ENCODE peak calls at places on chromosomes 2 and 18, in nine cellular contexts. J, M, V, T, H, E, I, P and O are unnamed samples. For H3K4me1, the result is how much of the 10 kb centered on the place peaks cover.

GRCh38 chr18:76873311-76873710 is 51.0 kb downstream of the ZNF236 start:
- ATAC-seq in J (no peak), E (no peak), T (no peak), I (no peak), M (no peak), H (no peak), P (no peak), V (no peak), O (no peak)

GRCh38 chr2:171318463-171318934 is 115.3 kb downstream of the METTL8 start:
- ATAC-seq in H (no peak), M (no peak), E (no peak), V (no peak), I (no peak), T (no peak), J (peak), P (no peak), O (no peak)

GRCh38 chr18:74248189-74248975 is 43.4 kb downstream of the CYB5A start:
- ATAC-seq in J (peak), V (no peak), I (no peak), M (peak), T (no peak), H (no peak), E (no peak), P (no peak), O (no peak)

GRCh38 chr18:75176849-75177248 is 32.1 kb downstream of the PTGR3 start:
- ATAC-seq in E (no peak), M (no peak), P (no peak), I (no peak), H (no peak), T (no peak), J (no peak), V (no peak), O (no peak)

GRCh38 chr2:225064362-225064761 is 22.1 kb upstream of the DOCK10 start:
- ATAC-seq in E (no peak), J (no peak), H (no peak), V (peak), I (no peak), T (no peak), P (no peak), M (no peak), O (no peak)

GRCh38 chr18:4246374-4246773 is 208.7 kb downstream of the DLGAP1 start:
- ATAC-seq in T (no peak), H (no peak), J (no peak), P (no peak), M (no peak), E (no peak), I (no peak), V (no peak), O (no peak)

GRCh38 chr2:20447437-20448245 is 767 bp downstream of the RHOB start:
- ATAC-seq in I (peak), E (peak), H (peak), M (peak), P (peak), V (peak), J (peak), T (peak), O (no peak)

GRCh38 chr2:48915884-48916283 is 160.4 kb upstream of the LHCGR start:
- ATAC-seq in V (no peak), E (no peak), P (no peak), H (no peak), J (no peak), I (no peak), M (no peak), T (no peak), O (no peak)

GRCh38 chr2:150860301-150860700 is 372.8 kb upstream of the RND3 start:
- ATAC-seq in J (no peak), E (no peak), T (no peak), P (no peak), M (peak), H (no peak), I (no peak), V (no peak), O (no peak)

GRCh38 chr2:229330952-229331351 is 59.9 kb upstream of the PID1 start:
- ATAC-seq in I (no peak), J (peak), H (peak), V (peak), P (no peak), T (peak), E (no peak), M (peak), O (peak)

GRCh38 chr2:64646007-64646880 is 7.5 kb downstream of the SERTAD2 start:
- ATAC-seq in P (no peak), I (no peak), M (peak), E (no peak), H (peak), T (no peak), J (peak), V (peak), O (no peak)

GRCh38 chr18:24763765-24764548 is 303.5 kb downstream of the HRH4 start:
- ATAC-seq in M (no peak), H (peak), V (no peak), P (no peak), T (peak), I (no peak), J (peak), E (no peak), O (no peak)

GRCh38 chr2:118672055-118672454 is 175.4 kb downstream of the EN1 start:
- ATAC-seq in V (no peak), T (no peak), E (no peak), I (no peak), H (no peak), J (no peak), M (no peak), P (no peak), O (no peak)

GRCh38 chr18:45416168-45416567 is 199.1 kb upstream of the SLC14A2 start:
- ATAC-seq in M (no peak), J (no peak), V (peak), E (no peak), P (no peak), I (no peak), T (no peak), H (no peak), O (no peak)

GRCh38 chr2:111702119-111702808 is 181.7 kb downstream of the ANAPC1 start:
- ATAC-seq in T (peak), E (no peak), H (peak), V (peak), M (peak), I (peak), P (no peak), J (peak), O (no peak)

GRCh38 chr2:239014458-239014857 is 166.6 kb downstream of the TWIST2 start:
- ATAC-seq in I (no peak), M (no peak), V (no peak), H (no peak), E (no peak), J (no peak), T (no peak), P (no peak), O (no peak)

GRCh38 chr2:11827547-11827946 is 81.1 kb downstream of the LPIN1 start:
- ATAC-seq in E (no peak), I (no peak), H (no peak), T (no peak), M (no peak), J (no peak), P (no peak), V (no peak), O (no peak)

GRCh38 chr18:74226156-74226555 is 65.6 kb downstream of the CYB5A start:
- ATAC-seq in M (peak), H (no peak), V (peak), J (no peak), T (no peak), P (no peak), I (no peak), E (no peak), O (no peak)

GRCh38 chr2:162636206-162636728 is 202.3 kb downstream of the KCNH7 start:
- ATAC-seq in H (no peak), P (no peak), M (peak), V (no peak), T (no peak), I (no peak), J (no peak), E (no peak), O (no peak)

GRCh38 chr2:122031544-122032263 is 276.3 kb downstream of the TSN start:
- ATAC-seq in E (no peak), V (no peak), J (no peak), T (peak), P (peak), M (no peak), I (no peak), H (no peak), O (no peak)

GRCh38 chr2:69464575-69464974 is 27.3 kb upstream of the NFU1 start:
- ATAC-seq in M (peak), I (no peak), J (no peak), T (peak), E (peak), H (peak), P (peak), V (peak), O (peak)

GRCh38 chr2:127679680-127680361 is 4.5 kb upstream of the LIMS2 start:
- ATAC-seq in I (no peak), M (no peak), T (no peak), H (no peak), V (no peak), E (no peak), J (no peak), P (no peak), O (no peak)

GRCh38 chr2:65345626-65346025 is 86.8 kb downstream of the SPRED2 start:
- ATAC-seq in P (no peak), I (no peak), V (no peak), H (no peak), T (no peak), J (no peak), E (no peak), M (no peak), O (no peak)

GRCh38 chr18:32877371-32877770 is 104.5 kb upstream of the KLHL14 start:
- ATAC-seq in E (no peak), H (no peak), M (no peak), P (no peak), V (no peak), J (no peak), I (no peak), T (no peak), O (no peak)

GRCh38 chr2:158995677-158996049 is 27.2 kb downstream of the TANC1 start:
- ATAC-seq in J (peak), H (no peak), M (no peak), T (peak), V (no peak), E (peak), I (no peak), P (no peak), O (no peak)

GRCh38 chr2:75241696-75242095 is 42.4 kb upstream of the TACR1 start:
- ATAC-seq in T (no peak), V (no peak), M (no peak), H (no peak), E (no peak), J (no peak), P (no peak), I (peak), O (no peak)

GRCh38 chr2:128636802-128637147 is 318.1 kb upstream of the HS6ST1 start:
- ATAC-seq in T (no peak), J (no peak), P (no peak), E (no peak), M (no peak), I (no peak), H (no peak), V (no peak), O (no peak)

GRCh38 chr2:26351375-26352090 is 4.9 kb upstream of the ADGRF3 start:
- ATAC-seq in V (no peak), M (no peak), E (no peak), T (no peak), H (no peak), J (no peak), I (no peak), P (no peak), O (no peak)

GRCh38 chr2:26356771-26357170 is 10.2 kb upstream of the ADGRF3 start:
- ATAC-seq in M (no peak), P (no peak), I (no peak), E (no peak), H (no peak), V (no peak), T (no peak), J (no peak), O (no peak)

GRCh38 chr2:26352892-26353291 is 6.3 kb upstream of the ADGRF3 start:
- ATAC-seq in V (peak), H (no peak), E (peak), P (peak), T (no peak), I (peak), J (no peak), M (no peak), O (no peak)

GRCh38 chr2:26359886-26360473 is 13.4 kb upstream of the ADGRF3 start:
- ATAC-seq in M (no peak), V (no peak), T (no peak), P (no peak), E (no peak), I (no peak), J (no peak), H (no peak), O (no peak)

GRCh38 chr2:26355038-26355995 is 8.7 kb upstream of the ADGRF3 start:
- ATAC-seq in V (peak), I (peak), E (peak), T (no peak), J (peak), P (peak), H (peak), M (no peak), O (no peak)
- H3K4me3 ChIP-seq in V (no peak), I (peak), E (no peak), T (no peak), J (no peak), P (no peak), H (no peak), M (no peak), O (no peak)

DNA sequence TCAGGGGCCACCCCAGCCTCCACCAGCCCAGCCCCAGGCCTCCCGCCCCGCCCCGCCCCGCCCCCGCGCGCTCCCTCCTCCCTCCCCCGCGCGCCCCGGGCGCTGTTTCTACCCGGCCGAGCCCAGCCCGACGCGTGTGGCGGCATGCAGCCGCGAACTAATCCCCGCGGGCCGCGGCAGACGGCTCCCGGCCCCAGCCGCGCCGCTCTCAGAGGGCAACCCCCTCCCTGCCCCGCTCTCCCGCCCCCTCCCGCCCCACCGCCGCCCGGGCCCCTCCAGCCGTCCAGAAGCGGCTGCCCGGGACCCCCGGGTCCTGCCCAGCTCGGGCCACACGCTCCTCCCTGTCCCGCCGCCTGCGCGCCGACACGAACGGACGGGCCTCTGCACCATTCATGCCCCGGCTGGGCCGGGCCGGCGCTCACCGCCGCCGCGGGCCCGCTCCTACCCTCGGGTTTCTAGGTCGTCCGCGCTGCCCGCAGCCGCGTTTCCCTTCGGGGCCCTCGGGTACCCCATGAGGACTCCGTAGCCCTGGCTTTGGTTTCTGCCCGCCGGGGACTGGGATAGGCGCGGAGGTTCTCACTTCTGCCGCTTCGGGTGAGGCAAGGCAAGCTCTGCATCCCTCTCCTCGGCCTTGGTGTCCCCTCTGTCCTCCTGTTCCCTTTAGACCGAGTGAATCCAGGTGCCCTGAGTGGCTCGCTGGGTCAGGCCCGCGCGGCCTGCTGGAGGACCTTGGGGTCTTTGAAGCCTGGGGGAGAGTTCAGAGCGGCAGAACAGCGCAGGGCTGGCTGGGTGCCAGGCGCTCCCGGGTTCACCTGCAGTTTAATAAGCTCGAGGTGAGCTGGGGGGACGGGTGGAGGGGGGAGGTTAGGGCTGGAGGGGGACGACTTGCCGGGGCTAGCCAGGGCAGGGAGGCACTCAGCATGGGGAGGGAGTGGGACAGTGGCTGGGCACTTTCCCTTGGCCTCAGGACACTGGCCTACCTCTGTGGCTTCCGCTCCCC is 3.1 kb downstream of the WNT10A start:
- ATAC-seq in H (no peak), P (no peak), I (peak), V (peak), J (peak), M (peak), E (peak), T (peak), O (peak)
- H3K4me1 ChIP-seq in H (under half), P (under half), I (under half), V (under half), J (under half), M (under half), E (under half), T (under half), O (under half)

GRCh38 chr2:144453039-144453336 is 66.9 kb downstream of the ZEB2 start:
- ATAC-seq in V (no peak), H (no peak), T (no peak), E (no peak), J (no peak), M (peak), P (no peak), I (no peak), O (no peak)
- H3K4me3 ChIP-seq in V (no peak), H (peak), T (no peak), E (no peak), J (no peak), M (no peak), P (no peak), I (no peak), O (no peak)

GRCh38 chr2:96538487-96539214 is 2.1 kb downstream of the ARID5A start:
- ATAC-seq in H (peak), T (peak), P (no peak), I (no peak), J (peak), E (no peak), M (peak), V (peak), O (peak)
- H3K4me1 ChIP-seq in H (half or more), T (under half), P (under half), I (under half), J (under half), E (under half), M (under half), V (under half), O (half or more)

GRCh38 chr2:96539215-96539920 is 2.8 kb downstream of the ARID5A start:
- ATAC-seq in H (no peak), V (no peak), I (no peak), T (no peak), E (no peak), P (no peak), M (no peak), J (no peak), O (no peak)
- H3K4me3 ChIP-seq in H (peak), V (no peak), I (no peak), T (no peak), E (no peak), P (no peak), M (no peak), J (peak), O (no peak)

GRCh38 chr2:172578860-172579512 is 23.1 kb downstream of the PDK1 start:
- ATAC-seq in J (no peak), M (peak), I (no peak), T (no peak), V (no peak), E (no peak), P (no peak), H (no peak), O (no peak)
- H3K4me1 ChIP-seq in J (under half), M (under half), I (under half), T (under half), V (under half), E (under half), P (under half), H (under half), O (under half)